ENCODE peak calls at places on chromosomes 12 and 14, in four cellular contexts. C, S, J and P are unnamed samples.

GRCh38 chr12:103997277-103997900 is 31.7 kb downstream of the TDG start:
- DNase-seq in J (peak; percentile 24), C (no peak), S (no peak), P (no peak)

GRCh38 chr14:94001501-94002396 is 4.6 kb downstream of the CCDC197 start:
- DNase-seq in C (no peak), S (peak; percentile 36), J (peak; percentile 59), P (peak; percentile 56)

GRCh38 chr14:105089746-105090492 is 24.7 kb upstream of the GPR132 start:
- DNase-seq in S (no peak), J (no peak), C (no peak), P (no peak)

GRCh38 chr14:93113678-93114067 is 2.1 kb downstream of the ITPK1 start:
- DNase-seq in S (no peak), J (no peak), C (no peak), P (no peak)

GRCh38 chr12:10771132-10771733 is 31.2 kb downstream of the TAS2R7 start:
- DNase-seq in S (no peak), C (no peak), J (peak; percentile 8), P (peak; percentile 24)

GRCh38 chr14:91173221-91173670 is 59.4 kb downstream of the DGLUCY start:
- DNase-seq in J (peak; percentile 69), S (peak; percentile 63), C (peak; percentile 23), P (peak; percentile 62)

GRCh38 chr12:130764475-130765185 is 48.5 kb upstream of the RIMBP2 start:
- DNase-seq in J (peak; percentile 46), S (no peak), C (peak; percentile 59), P (no peak)

GRCh38 chr14:73235531-73236155 is 1.7 kb upstream of the PAPLN start:
- DNase-seq in C (no peak), J (no peak), S (peak; percentile 39), P (no peak)

GRCh38 chr12:3170423-3171194 is 93.4 kb downstream of the TSPAN9 start:
- DNase-seq in J (no peak), S (no peak), C (no peak), P (no peak)

GRCh38 chr12:132414634-132415340 is 75.2 kb upstream of the FBRSL1 start:
- DNase-seq in S (no peak), J (peak; percentile 86), C (no peak), P (peak; percentile 62)

GRCh38 chr12:54984602-54985376 is at the start of gene TESPA1:
- DNase-seq in C (peak; percentile 90), S (no peak), J (peak; percentile 49), P (no peak)

GRCh38 chr14:100317897-100318808 is 5.0 kb upstream of the SLC25A47 start:
- DNase-seq in C (no peak), S (peak; percentile 44), J (peak; percentile 77), P (no peak)

GRCh38 chr12:104909761-104910160 is 48.3 kb downstream of the SLC41A2 start:
- DNase-seq in C (no peak), S (no peak), J (no peak), P (no peak)

GRCh38 chr14:50469982-50470381 is 62.4 kb downstream of the MAP4K5 start:
- DNase-seq in S (no peak), C (no peak), J (no peak), P (no peak)
- H2AFZ ChIP-seq in S (no peak overlapping the region), C (no peak overlapping the region), J (no peak overlapping the region), P (no peak overlapping the region)

DNA sequence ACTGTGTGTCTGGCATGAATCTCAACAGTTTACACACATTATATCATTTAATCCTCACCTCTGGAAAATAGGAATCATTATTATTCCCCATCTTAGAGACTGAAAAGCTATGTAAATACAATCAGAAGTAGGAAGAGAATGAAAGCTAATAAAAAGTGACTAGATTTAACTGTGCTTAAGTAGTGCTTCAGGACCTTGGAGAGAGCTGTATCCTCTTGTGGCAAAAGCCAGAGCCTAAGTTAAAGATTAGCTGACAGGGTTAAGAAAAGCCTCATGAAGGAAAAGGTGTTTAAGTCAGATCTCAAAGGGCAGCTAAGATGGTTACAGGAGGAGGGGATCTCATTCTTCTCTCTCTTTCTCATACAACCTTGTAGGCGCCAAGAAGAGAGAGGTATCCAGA is 65.3 kb upstream of the TMEM233 start:
- DNase-seq in C (no peak), J (no peak), S (no peak), P (no peak)
- TF ChIP-seq ATF2 in C (no peak), J (no peak), S (no peak), P (no peak)

GRCh38 chr12:112904571-112904970 is 2.2 kb upstream of the OAS1 start:
- DNase-seq in C (no peak), J (no peak), S (no peak), P (no peak)
- H2AFZ ChIP-seq in C (no peak overlapping the region), J (no peak overlapping the region), S (no peak overlapping the region), P (no peak overlapping the region)

DNA sequence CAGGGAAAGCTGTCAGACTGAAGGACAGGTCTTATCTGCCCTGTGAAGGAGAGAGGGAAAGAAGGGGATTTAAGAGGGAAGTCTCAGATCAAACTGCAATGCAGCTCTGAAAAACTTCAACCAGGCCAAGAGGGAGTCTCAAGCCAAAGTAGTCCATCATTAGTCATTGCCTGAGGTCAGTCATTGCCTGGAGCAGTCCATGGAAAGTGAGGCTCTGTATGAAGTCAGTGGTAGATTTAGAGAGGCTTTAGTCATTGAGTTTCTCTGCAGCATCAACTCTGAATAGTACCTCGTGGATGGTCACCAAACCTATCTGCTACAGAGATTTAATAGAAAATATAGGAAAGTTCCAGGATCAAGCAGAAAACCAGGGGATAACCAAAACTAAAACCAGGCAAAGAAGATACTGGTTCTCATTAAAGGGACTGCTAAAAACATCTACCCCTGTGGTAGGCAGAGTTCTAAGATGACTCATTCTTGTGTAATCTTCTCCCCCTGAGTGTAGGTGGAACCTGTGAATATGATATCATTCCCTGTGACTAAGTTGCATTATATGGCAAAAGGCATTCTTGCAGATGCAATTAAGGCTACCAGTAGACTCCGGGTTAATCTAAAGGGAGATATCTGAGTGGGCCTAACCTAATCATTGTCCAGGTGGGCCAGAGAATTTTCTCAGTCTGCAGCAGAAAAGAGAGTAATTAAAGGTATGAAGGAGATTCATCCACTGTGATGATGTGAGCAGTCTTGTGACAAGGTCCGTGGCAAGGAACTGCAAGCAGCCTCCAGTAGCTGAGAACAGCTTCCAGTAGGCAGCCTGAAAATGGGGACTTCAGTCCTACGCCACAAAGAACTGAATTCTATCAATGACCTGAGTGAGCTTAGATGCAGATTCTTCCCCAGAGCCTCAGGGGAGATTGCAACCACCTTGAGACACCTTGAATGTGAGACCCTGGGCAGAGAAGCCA is 123.1 kb downstream of the GALC start:
- DNase-seq in S (no peak), J (no peak), C (no peak), P (no peak)
- TF ChIP-seq ATF2 in S (no peak), J (no peak), C (peak; percentile 17), P (no peak)

GRCh38 chr12:120584343-120585149 is 3.3 kb upstream of the POP5 start:
- DNase-seq in S (no peak), J (peak; percentile 74), C (no peak), P (no peak)
- H2AFZ ChIP-seq in S (peak overlapping the region; percentile 97), J (peak overlapping the region; percentile 85), C (peak overlapping the region; percentile 74), P (no peak overlapping the region)